ENCODE peak calls at places on chromosomes 12 and 14, in nine cellular contexts. One of them, this sample, is unnamed.

GRCh38 chr12:123094349-123095073 is 56.4 kb downstream of the PITPNM2 start:
- DNase-seq in H9: no peak
- DNase-seq in epithelial cell of prostate: no peak
- DNase-seq in effector memory CD4-positive, alpha-beta T cell: no peak
- DNase-seq in PC-3: peak
- DNase-seq in CD8-positive, alpha-beta T cell: no peak
- DNase-seq in heart right ventricle: no peak
- DNase-seq in fibroblast of lung: peak
- DNase-seq in CD4-positive, alpha-beta T cell: no peak
- DNase-seq in this sample: no peak

GRCh38 chr14:77088645-77089044 is 9.4 kb upstream of the CIPC start:
- DNase-seq in H9: no peak
- DNase-seq in epithelial cell of prostate: no peak
- DNase-seq in effector memory CD4-positive, alpha-beta T cell: no peak
- DNase-seq in PC-3: no peak
- DNase-seq in CD8-positive, alpha-beta T cell: no peak
- DNase-seq in heart right ventricle: no peak
- DNase-seq in fibroblast of lung: no peak
- DNase-seq in CD4-positive, alpha-beta T cell: no peak
- DNase-seq in this sample: no peak

GRCh38 chr12:121932176-121932536 is 13.8 kb downstream of the CFAP251 start:
- DNase-seq in H9: no peak
- DNase-seq in epithelial cell of prostate: no peak
- DNase-seq in effector memory CD4-positive, alpha-beta T cell: no peak
- DNase-seq in PC-3: no peak
- DNase-seq in CD8-positive, alpha-beta T cell: no peak
- DNase-seq in heart right ventricle: no peak
- DNase-seq in fibroblast of lung: no peak
- DNase-seq in CD4-positive, alpha-beta T cell: no peak
- DNase-seq in this sample: no peak

GRCh38 chr12:122969657-122970056 is 3.4 kb upstream of the ABCB9 start:
- DNase-seq in H9: no peak
- DNase-seq in epithelial cell of prostate: no peak
- DNase-seq in effector memory CD4-positive, alpha-beta T cell: no peak
- DNase-seq in PC-3: no peak
- DNase-seq in CD8-positive, alpha-beta T cell: no peak
- DNase-seq in heart right ventricle: no peak
- DNase-seq in fibroblast of lung: no peak
- DNase-seq in CD4-positive, alpha-beta T cell: no peak
- DNase-seq in this sample: no peak

GRCh38 chr14:54918427-54918826 is 15.8 kb upstream of the GCH1 start:
- DNase-seq in H9: no peak
- DNase-seq in epithelial cell of prostate: no peak
- DNase-seq in effector memory CD4-positive, alpha-beta T cell: no peak
- DNase-seq in PC-3: no peak
- DNase-seq in CD8-positive, alpha-beta T cell: no peak
- DNase-seq in heart right ventricle: no peak
- DNase-seq in fibroblast of lung: no peak
- DNase-seq in CD4-positive, alpha-beta T cell: no peak
- DNase-seq in this sample: no peak

GRCh38 chr12:79329933-79330332 is 360.8 kb downstream of the PAWR start:
- DNase-seq in H9: no peak
- DNase-seq in epithelial cell of prostate: no peak
- DNase-seq in effector memory CD4-positive, alpha-beta T cell: no peak
- DNase-seq in PC-3: peak
- DNase-seq in CD8-positive, alpha-beta T cell: no peak
- DNase-seq in heart right ventricle: no peak
- DNase-seq in fibroblast of lung: no peak
- DNase-seq in CD4-positive, alpha-beta T cell: no peak
- DNase-seq in this sample: no peak

GRCh38 chr14:50599700-50600444 is 39.9 kb downstream of the ATL1 start:
- DNase-seq in H9: no peak
- DNase-seq in epithelial cell of prostate: peak
- DNase-seq in effector memory CD4-positive, alpha-beta T cell: no peak
- DNase-seq in PC-3: peak
- DNase-seq in CD8-positive, alpha-beta T cell: no peak
- DNase-seq in heart right ventricle: no peak
- DNase-seq in fibroblast of lung: peak
- DNase-seq in CD4-positive, alpha-beta T cell: no peak
- DNase-seq in this sample: peak

GRCh38 chr14:64947710-64948611 is 5.4 kb upstream of the GPX2 start:
- DNase-seq in H9: no peak
- DNase-seq in epithelial cell of prostate: no peak
- DNase-seq in effector memory CD4-positive, alpha-beta T cell: no peak
- DNase-seq in PC-3: no peak
- DNase-seq in CD8-positive, alpha-beta T cell: no peak
- DNase-seq in heart right ventricle: peak
- DNase-seq in fibroblast of lung: no peak
- DNase-seq in CD4-positive, alpha-beta T cell: no peak
- DNase-seq in this sample: no peak

GRCh38 chr12:56007892-56008471 is 10.9 kb downstream of the SUOX start:
- DNase-seq in H9: no peak
- DNase-seq in epithelial cell of prostate: no peak
- DNase-seq in effector memory CD4-positive, alpha-beta T cell: no peak
- DNase-seq in PC-3: peak
- DNase-seq in CD8-positive, alpha-beta T cell: no peak
- DNase-seq in heart right ventricle: no peak
- DNase-seq in fibroblast of lung: peak
- DNase-seq in CD4-positive, alpha-beta T cell: no peak
- DNase-seq in this sample: no peak

GRCh38 chr14:103488960-103489359 is 33.7 kb downstream of the CKB start:
- DNase-seq in H9: no peak
- DNase-seq in epithelial cell of prostate: no peak
- DNase-seq in effector memory CD4-positive, alpha-beta T cell: no peak
- DNase-seq in PC-3: no peak
- DNase-seq in CD8-positive, alpha-beta T cell: no peak
- DNase-seq in heart right ventricle: no peak
- DNase-seq in fibroblast of lung: peak
- DNase-seq in CD4-positive, alpha-beta T cell: no peak
- DNase-seq in this sample: no peak

GRCh38 chr12:67425394-67425793 is 156.2 kb downstream of the CAND1 start:
- DNase-seq in H9: no peak
- DNase-seq in epithelial cell of prostate: peak
- DNase-seq in effector memory CD4-positive, alpha-beta T cell: no peak
- DNase-seq in PC-3: peak
- DNase-seq in CD8-positive, alpha-beta T cell: no peak
- DNase-seq in heart right ventricle: no peak
- DNase-seq in fibroblast of lung: no peak
- DNase-seq in CD4-positive, alpha-beta T cell: no peak
- DNase-seq in this sample: no peak

GRCh38 chr12:38813930-38814329 is 91.5 kb downstream of the CPNE8 start:
- DNase-seq in H9: no peak
- DNase-seq in epithelial cell of prostate: no peak
- DNase-seq in effector memory CD4-positive, alpha-beta T cell: no peak
- DNase-seq in PC-3: no peak
- DNase-seq in CD8-positive, alpha-beta T cell: no peak
- DNase-seq in heart right ventricle: no peak
- DNase-seq in fibroblast of lung: no peak
- DNase-seq in CD4-positive, alpha-beta T cell: no peak
- DNase-seq in this sample: no peak

DNA sequence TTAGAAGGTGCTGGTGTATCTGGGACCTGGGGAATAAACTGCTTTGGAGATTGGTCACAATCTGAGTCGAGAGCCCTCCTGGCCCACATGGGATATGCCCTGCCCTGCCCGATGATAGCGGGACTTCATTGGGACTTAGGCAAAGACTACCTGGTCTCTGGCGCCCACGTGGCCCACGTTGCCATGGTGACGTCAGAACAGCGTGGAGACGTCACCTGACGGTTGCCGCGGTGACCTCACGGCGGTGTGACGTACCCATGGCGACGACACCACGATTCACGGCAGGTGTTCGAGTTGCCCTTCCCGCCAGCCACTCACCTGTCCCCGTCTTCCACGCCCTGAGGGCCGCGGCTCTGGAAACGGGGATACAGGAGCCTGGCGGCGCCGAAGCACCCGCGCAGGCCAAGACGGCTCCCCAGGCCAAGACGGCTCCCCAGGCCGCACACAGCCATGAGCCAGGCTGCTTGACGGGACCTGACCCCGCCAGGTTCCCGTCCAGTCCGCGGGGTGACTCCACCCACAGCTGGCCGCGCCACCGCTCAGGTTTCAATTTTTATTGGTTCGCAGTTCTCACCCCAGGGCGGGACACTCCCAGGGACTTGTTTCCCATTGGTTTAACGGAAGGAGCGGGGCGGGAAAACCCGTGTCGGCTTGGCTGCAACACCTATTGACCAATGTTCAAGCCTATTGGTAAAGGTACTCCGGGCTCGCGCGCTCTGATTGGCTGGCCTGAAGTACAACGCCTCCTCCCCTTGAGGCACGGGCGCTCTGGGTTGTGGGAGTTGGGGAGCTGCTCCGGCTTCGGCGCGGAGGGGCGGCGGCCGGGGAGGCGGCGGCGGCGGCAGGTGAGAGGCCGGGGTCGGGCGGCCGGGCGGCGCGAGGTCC is at the start of the genes MMAB and MVK:
- DNase-seq in H9: peak
- DNase-seq in epithelial cell of prostate: peak
- DNase-seq in effector memory CD4-positive, alpha-beta T cell: peak
- DNase-seq in PC-3: peak
- DNase-seq in CD8-positive, alpha-beta T cell: peak
- DNase-seq in heart right ventricle: peak
- DNase-seq in fibroblast of lung: peak
- DNase-seq in CD4-positive, alpha-beta T cell: peak
- DNase-seq in this sample: peak
- H3K27ac ChIP-seq in H9: no peak
- H3K27ac ChIP-seq in epithelial cell of prostate: peak
- H3K27ac ChIP-seq in effector memory CD4-positive, alpha-beta T cell: peak
- H3K27ac ChIP-seq in PC-3: peak
- H3K27ac ChIP-seq in CD8-positive, alpha-beta T cell: peak
- H3K27ac ChIP-seq in heart right ventricle: peak
- H3K27ac ChIP-seq in fibroblast of lung: peak
- H3K27ac ChIP-seq in CD4-positive, alpha-beta T cell: peak
- H3K27ac ChIP-seq in this sample: peak

GRCh38 chr12:46209914-46210834 is 58.7 kb downstream of the SLC38A1 start:
- DNase-seq in H9: no peak
- DNase-seq in epithelial cell of prostate: peak
- DNase-seq in effector memory CD4-positive, alpha-beta T cell: peak
- DNase-seq in PC-3: peak
- DNase-seq in CD8-positive, alpha-beta T cell: peak
- DNase-seq in heart right ventricle: peak
- DNase-seq in fibroblast of lung: no peak
- DNase-seq in CD4-positive, alpha-beta T cell: peak
- DNase-seq in this sample: peak
- H3K27ac ChIP-seq in H9: no peak
- H3K27ac ChIP-seq in epithelial cell of prostate: peak
- H3K27ac ChIP-seq in effector memory CD4-positive, alpha-beta T cell: peak
- H3K27ac ChIP-seq in PC-3: peak
- H3K27ac ChIP-seq in CD8-positive, alpha-beta T cell: peak
- H3K27ac ChIP-seq in heart right ventricle: peak
- H3K27ac ChIP-seq in fibroblast of lung: no peak
- H3K27ac ChIP-seq in CD4-positive, alpha-beta T cell: peak
- H3K27ac ChIP-seq in this sample: peak

GRCh38 chr14:105337966-105338365 is 23.4 kb downstream of the PACS2 start:
- DNase-seq in H9: no peak
- DNase-seq in epithelial cell of prostate: no peak
- DNase-seq in effector memory CD4-positive, alpha-beta T cell: no peak
- DNase-seq in PC-3: no peak
- DNase-seq in CD8-positive, alpha-beta T cell: no peak
- DNase-seq in heart right ventricle: peak
- DNase-seq in fibroblast of lung: no peak
- DNase-seq in CD4-positive, alpha-beta T cell: no peak
- DNase-seq in this sample: no peak

GRCh38 chr14:105343194-105343593 is 28.6 kb downstream of the PACS2 start:
- DNase-seq in H9: no peak
- DNase-seq in epithelial cell of prostate: no peak
- DNase-seq in effector memory CD4-positive, alpha-beta T cell: no peak
- DNase-seq in PC-3: no peak
- DNase-seq in CD8-positive, alpha-beta T cell: no peak
- DNase-seq in heart right ventricle: no peak
- DNase-seq in fibroblast of lung: peak
- DNase-seq in CD4-positive, alpha-beta T cell: no peak
- DNase-seq in this sample: no peak

GRCh38 chr14:105337433-105337832 is 22.9 kb downstream of the PACS2 start:
- DNase-seq in H9: no peak
- DNase-seq in epithelial cell of prostate: no peak
- DNase-seq in effector memory CD4-positive, alpha-beta T cell: no peak
- DNase-seq in PC-3: no peak
- DNase-seq in CD8-positive, alpha-beta T cell: no peak
- DNase-seq in heart right ventricle: no peak
- DNase-seq in fibroblast of lung: no peak
- DNase-seq in CD4-positive, alpha-beta T cell: no peak
- DNase-seq in this sample: no peak

GRCh38 chr14:105338392-105338791 is 23.8 kb downstream of the PACS2 start:
- DNase-seq in H9: no peak
- DNase-seq in epithelial cell of prostate: no peak
- DNase-seq in effector memory CD4-positive, alpha-beta T cell: no peak
- DNase-seq in PC-3: no peak
- DNase-seq in CD8-positive, alpha-beta T cell: no peak
- DNase-seq in heart right ventricle: no peak
- DNase-seq in fibroblast of lung: no peak
- DNase-seq in CD4-positive, alpha-beta T cell: no peak
- DNase-seq in this sample: no peak

GRCh38 chr14:105340821-105341408 is 26.4 kb downstream of the PACS2 start:
- DNase-seq in H9: no peak
- DNase-seq in epithelial cell of prostate: no peak
- DNase-seq in effector memory CD4-positive, alpha-beta T cell: no peak
- DNase-seq in PC-3: no peak
- DNase-seq in CD8-positive, alpha-beta T cell: no peak
- DNase-seq in heart right ventricle: no peak
- DNase-seq in fibroblast of lung: no peak
- DNase-seq in CD4-positive, alpha-beta T cell: no peak
- DNase-seq in this sample: no peak
- H3K27ac ChIP-seq in H9: no peak
- H3K27ac ChIP-seq in epithelial cell of prostate: no peak
- H3K27ac ChIP-seq in effector memory CD4-positive, alpha-beta T cell: no peak
- H3K27ac ChIP-seq in PC-3: no peak
- H3K27ac ChIP-seq in CD8-positive, alpha-beta T cell: no peak
- H3K27ac ChIP-seq in heart right ventricle: peak
- H3K27ac ChIP-seq in fibroblast of lung: no peak
- H3K27ac ChIP-seq in CD4-positive, alpha-beta T cell: no peak
- H3K27ac ChIP-seq in this sample: no peak

GRCh38 chr14:74555476-74556050 is 56.5 kb downstream of the LTBP2 start:
- DNase-seq in H9: no peak
- DNase-seq in epithelial cell of prostate: no peak
- DNase-seq in effector memory CD4-positive, alpha-beta T cell: no peak
- DNase-seq in PC-3: no peak
- DNase-seq in CD8-positive, alpha-beta T cell: no peak
- DNase-seq in heart right ventricle: no peak
- DNase-seq in fibroblast of lung: no peak
- DNase-seq in CD4-positive, alpha-beta T cell: no peak
- DNase-seq in this sample: no peak

GRCh38 chr14:74552623-74553022 is 59.1 kb downstream of the ISCA2 start:
- DNase-seq in H9: no peak
- DNase-seq in epithelial cell of prostate: no peak
- DNase-seq in effector memory CD4-positive, alpha-beta T cell: no peak
- DNase-seq in PC-3: no peak
- DNase-seq in CD8-positive, alpha-beta T cell: no peak
- DNase-seq in heart right ventricle: peak
- DNase-seq in fibroblast of lung: peak
- DNase-seq in CD4-positive, alpha-beta T cell: no peak
- DNase-seq in this sample: no peak

GRCh38 chr14:74551903-74552371 is 58.4 kb downstream of the ISCA2 start:
- DNase-seq in H9: no peak
- DNase-seq in epithelial cell of prostate: no peak
- DNase-seq in effector memory CD4-positive, alpha-beta T cell: no peak
- DNase-seq in PC-3: no peak
- DNase-seq in CD8-positive, alpha-beta T cell: no peak
- DNase-seq in heart right ventricle: peak
- DNase-seq in fibroblast of lung: peak
- DNase-seq in CD4-positive, alpha-beta T cell: no peak
- DNase-seq in this sample: no peak

GRCh38 chr14:74557691-74558090 is 54.3 kb downstream of the LTBP2 start:
- DNase-seq in H9: no peak
- DNase-seq in epithelial cell of prostate: no peak
- DNase-seq in effector memory CD4-positive, alpha-beta T cell: no peak
- DNase-seq in PC-3: no peak
- DNase-seq in CD8-positive, alpha-beta T cell: no peak
- DNase-seq in heart right ventricle: no peak
- DNase-seq in fibroblast of lung: no peak
- DNase-seq in CD4-positive, alpha-beta T cell: no peak
- DNase-seq in this sample: no peak

GRCh38 chr14:74554742-74555362 is 57.2 kb downstream of the LTBP2 start:
- DNase-seq in H9: no peak
- DNase-seq in epithelial cell of prostate: no peak
- DNase-seq in effector memory CD4-positive, alpha-beta T cell: no peak
- DNase-seq in PC-3: no peak
- DNase-seq in CD8-positive, alpha-beta T cell: no peak
- DNase-seq in heart right ventricle: no peak
- DNase-seq in fibroblast of lung: no peak
- DNase-seq in CD4-positive, alpha-beta T cell: no peak
- DNase-seq in this sample: no peak
- H3K27ac ChIP-seq in H9: no peak
- H3K27ac ChIP-seq in epithelial cell of prostate: no peak
- H3K27ac ChIP-seq in effector memory CD4-positive, alpha-beta T cell: no peak
- H3K27ac ChIP-seq in PC-3: no peak
- H3K27ac ChIP-seq in CD8-positive, alpha-beta T cell: no peak
- H3K27ac ChIP-seq in heart right ventricle: no peak
- H3K27ac ChIP-seq in fibroblast of lung: no peak
- H3K27ac ChIP-seq in CD4-positive, alpha-beta T cell: no peak
- H3K27ac ChIP-seq in this sample: no peak